ENCODE peak calls at places on chromosomes 7 and 10, in nine cellular contexts. D is lower lobe of right lung; W is non-pigmented ciliary epithelial cell; P is EL; S is kidney glomerular epithelial cell; R is pancreas; C is CD4-positive, CD25-positive, alpha-beta regulatory T cell; A is Caki2; V is WERI-Rb-1. X is an unnamed sample.

GRCh38 chr7:129387537-129387936 is 46.7 kb upstream of the STRIP2 start:
- DNase-seq in D (no peak), W (no peak), P (no peak), S (no peak), R (no peak), C (no peak), A (no peak), V (no peak), X (no peak)

GRCh38 chr10:129711261-129711660 is 244.2 kb downstream of the MGMT start:
- DNase-seq in D (no peak), W (no peak), P (no peak), S (no peak), R (no peak), C (no peak), A (no peak), V (no peak), X (no peak)

GRCh38 chr7:135197906-135198655 is 13.2 kb downstream of the WDR91 start:
- DNase-seq in D (no peak), W (no peak), P (peak; percentile 66), S (no peak), R (no peak), C (no peak), A (no peak), V (no peak), X (no peak)

GRCh38 chr7:50684011-50684701 is 98.5 kb downstream of the GRB10 start:
- DNase-seq in D (no peak), W (no peak), P (no peak), S (no peak), R (no peak), C (no peak), A (no peak), V (no peak), X (no peak)

GRCh38 chr10:111087968-111088505 is 11.2 kb downstream of the ADRA2A start:
- DNase-seq in D (no peak), W (no peak), P (no peak), S (no peak), R (no peak), C (no peak), A (no peak), V (no peak), X (no peak)

GRCh38 chr7:100048680-100049079 is 894 bp upstream of the ZSCAN21 start:
- DNase-seq in D (no peak), W (no peak), P (no peak), S (no peak), R (no peak), C (peak; percentile 18), A (no peak), V (no peak), X (no peak)

GRCh38 chr10:107013258-107014001 is 151.1 kb downstream of the SORCS1 start:
- DNase-seq in D (no peak), W (no peak), P (no peak), S (no peak), R (no peak), C (no peak), A (no peak), V (no peak), X (no peak)

GRCh38 chr7:141456298-141456697 is 94.9 kb upstream of the AGK start:
- DNase-seq in D (no peak), W (no peak), P (peak; percentile 68), S (peak; percentile 38), R (no peak), C (no peak), A (peak; percentile 11), V (no peak), X (no peak)

GRCh38 chr7:51261117-51261835 is 55.3 kb downstream of the COBL start:
- DNase-seq in D (no peak), W (no peak), P (no peak), S (no peak), R (no peak), C (no peak), A (no peak), V (no peak), X (no peak)

GRCh38 chr10:126972622-126973414 is 67.6 kb downstream of the DOCK1 start:
- DNase-seq in D (no peak), W (peak; percentile 80), P (peak; percentile 94), S (peak; percentile 94), R (no peak), C (no peak), A (peak; percentile 93), V (no peak), X (no peak)

GRCh38 chr10:69409968-69410367 is 6.8 kb downstream of the TACR2 start:
- DNase-seq in D (no peak), W (no peak), P (no peak), S (no peak), R (no peak), C (no peak), A (no peak), V (no peak), X (peak; percentile 66)

GRCh38 chr7:13963925-13964324 is 25.5 kb downstream of the ETV1 start:
- DNase-seq in D (no peak), W (no peak), P (no peak), S (no peak), R (no peak), C (no peak), A (no peak), V (no peak), X (no peak)

X was measured in erythroblast.